ENCODE peak calls at places on chromosomes 3 and 15, in seven cellular contexts. C, L, I, K, U, T and R are unnamed samples.

GRCh38 chr15:22951031-22951380 is 29.2 kb downstream of the CYFIP1 start:
- DNase-seq in C (no peak), L (no peak), I (no peak), K (no peak), U (no peak), T (no peak), R (no peak)

GRCh38 chr15:101684384-101684783 is 32.2 kb upstream of the TM2D3 start:
- DNase-seq in C (peak; percentile 83), L (no peak), I (peak; percentile 43), K (no peak), U (no peak), T (no peak), R (no peak)

GRCh38 chr3:14491396-14492190 is 48.5 kb downstream of the GRIP2 start:
- DNase-seq in C (no peak), L (peak; percentile 65), I (no peak), K (no peak), U (peak; percentile 27), T (no peak), R (no peak)

GRCh38 chr3:106792716-106793115 is 584.5 kb upstream of the CCDC54 start:
- DNase-seq in C (no peak), L (no peak), I (no peak), K (no peak), U (no peak), T (no peak), R (no peak)

GRCh38 chr15:74238984-74239645 is 3.0 kb downstream of the CCDC33 start:
- DNase-seq in C (no peak), L (peak; percentile 55), I (no peak), K (no peak), U (no peak), T (no peak), R (no peak)

GRCh38 chr15:70063992-70064379 is 33.7 kb downstream of the TLE3 start:
- DNase-seq in C (no peak), L (no peak), I (no peak), K (no peak), U (no peak), T (no peak), R (no peak)

GRCh38 chr15:99017322-99017701 is 9.7 kb upstream of the PGPEP1L start:
- DNase-seq in C (no peak), L (no peak), I (no peak), K (no peak), U (no peak), T (no peak), R (no peak)

GRCh38 chr3:17233398-17233800 is 348.6 kb downstream of the PLCL2 start:
- DNase-seq in C (peak; percentile 77), L (no peak), I (peak; percentile 28), K (no peak), U (no peak), T (peak; percentile 25), R (no peak)

GRCh38 chr3:71062037-71062919 is 521.2 kb downstream of the FOXP1 start:
- DNase-seq in C (peak; percentile 49), L (no peak), I (no peak), K (no peak), U (no peak), T (no peak), R (no peak)

GRCh38 chr3:59247402-59247841 is 197.6 kb upstream of the CFAP20DC start:
- DNase-seq in C (no peak), L (peak; percentile 59), I (no peak), K (no peak), U (no peak), T (no peak), R (no peak)

GRCh38 chr3:125957674-125958510 is 11.1 kb upstream of the ROPN1B start:
- DNase-seq in C (no peak), L (no peak), I (no peak), K (no peak), U (no peak), T (no peak), R (no peak)

GRCh38 chr3:86921981-86922680 is 68.8 kb downstream of the VGLL3 start:
- DNase-seq in C (peak; percentile 37), L (no peak), I (peak; percentile 45), K (no peak), U (no peak), T (no peak), R (no peak)

GRCh38 chr3:42398080-42398479 is 12.3 kb downstream of the LYZL4 start:
- DNase-seq in C (no peak), L (no peak), I (no peak), K (no peak), U (no peak), T (no peak), R (no peak)

GRCh38 chr15:64895285-64896065 is 16.2 kb upstream of the ANKDD1A start:
- DNase-seq in C (peak; percentile 49), L (peak; percentile 53), I (peak; percentile 41), K (no peak), U (no peak), T (peak; percentile 47), R (no peak)

GRCh38 chr15:88791637-88792036 is 11.6 kb upstream of the ACAN start:
- DNase-seq in C (no peak), L (no peak), I (no peak), K (no peak), U (no peak), T (no peak), R (no peak)

GRCh38 chr3:8529197-8529637 is 27.6 kb downstream of the LMCD1 start:
- DNase-seq in C (peak; percentile 82), L (no peak), I (no peak), K (no peak), U (peak; percentile 40), T (no peak), R (no peak)

GRCh38 chr3:182349051-182349450 is 444.3 kb upstream of the ATP11B start:
- DNase-seq in C (no peak), L (no peak), I (no peak), K (no peak), U (no peak), T (no peak), R (no peak)

GRCh38 chr3:178182337-178182761 is 353.9 kb upstream of the KCNMB2 start:
- DNase-seq in C (no peak), L (no peak), I (no peak), K (no peak), U (no peak), T (no peak), R (no peak)

GRCh38 chr3:163490119-163490518 is 1588.2 kb downstream of the SI start:
- DNase-seq in C (peak; percentile 41), L (no peak), I (no peak), K (peak; percentile 53), U (no peak), T (peak; percentile 49), R (no peak)

GRCh38 chr3:67819447-67819846 is 165.0 kb upstream of the SUCLG2 start:
- DNase-seq in C (no peak), L (no peak), I (no peak), K (no peak), U (no peak), T (peak; percentile 40), R (no peak)
- TF ChIP-seq CTCF in C (no peak), L (peak; percentile 12), I (no peak), K (peak; percentile 51), U (no peak), T (no peak), R (no peak)

GRCh38 chr3:32243519-32243918 is 5.0 kb downstream of the CMTM8 start:
- DNase-seq in C (no peak), L (no peak), I (no peak), K (no peak), U (no peak), T (no peak), R (no peak)

GRCh38 chr3:32245200-32245599 is 6.7 kb downstream of the CMTM8 start:
- DNase-seq in C (no peak), L (no peak), I (no peak), K (no peak), U (no peak), T (no peak), R (no peak)

GRCh38 chr3:32249184-32249782 is 10.8 kb downstream of the CMTM8 start:
- DNase-seq in C (peak; percentile 96), L (no peak), I (peak; percentile 84), K (no peak), U (no peak), T (no peak), R (no peak)

GRCh38 chr3:32241100-32241499 is 2.6 kb downstream of the CMTM8 start:
- DNase-seq in C (no peak), L (no peak), I (no peak), K (no peak), U (no peak), T (no peak), R (no peak)

DNA sequence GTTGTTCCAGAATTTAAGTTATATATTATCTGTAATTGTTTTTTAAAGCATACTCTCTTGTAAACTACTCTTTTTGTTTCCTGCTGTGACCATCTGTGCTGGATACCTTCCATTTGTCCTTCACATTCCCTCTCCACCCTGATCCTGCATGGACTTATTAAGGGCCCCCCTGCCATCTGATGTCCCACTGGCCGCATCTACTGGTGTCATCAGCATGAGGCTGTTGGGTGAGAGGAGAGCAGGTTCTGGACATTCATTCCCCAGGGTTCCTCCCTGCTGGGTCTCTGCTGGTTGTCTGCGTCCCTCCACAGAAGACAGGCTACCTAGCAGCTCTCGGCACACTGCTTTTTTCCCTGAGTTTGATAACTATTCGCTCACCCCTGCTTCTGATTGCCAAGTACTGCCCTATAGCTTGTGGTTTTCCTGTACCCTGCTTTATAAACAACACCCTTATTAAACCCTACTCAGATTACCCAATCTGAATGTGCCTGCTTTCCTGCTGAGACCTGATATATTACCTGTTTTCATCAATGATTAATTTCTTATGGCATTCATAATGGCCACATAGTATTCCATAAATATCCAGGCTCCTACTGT is 7.7 kb downstream of the CMTM8 start:
- DNase-seq in C (no peak), L (no peak), I (no peak), K (no peak), U (no peak), T (no peak), R (peak; percentile 18)
- H3K4me3 ChIP-seq in C (no peak overlapping the region), L (no peak overlapping the region), I (no peak overlapping the region), K (no peak overlapping the region), U (no peak overlapping the region), T (no peak overlapping the region), R (no peak overlapping the region)

GRCh38 chr15:30905821-30906220 is 2.1 kb downstream of the FAN1 start:
- DNase-seq in C (no peak), L (no peak), I (no peak), K (no peak), U (no peak), T (peak; percentile 68), R (no peak)
- TF ChIP-seq CTCF in C (peak; percentile 6), L (peak; percentile 40), I (peak; percentile 26), K (no peak), U (no peak), T (peak; percentile 28), R (no peak)

DNA sequence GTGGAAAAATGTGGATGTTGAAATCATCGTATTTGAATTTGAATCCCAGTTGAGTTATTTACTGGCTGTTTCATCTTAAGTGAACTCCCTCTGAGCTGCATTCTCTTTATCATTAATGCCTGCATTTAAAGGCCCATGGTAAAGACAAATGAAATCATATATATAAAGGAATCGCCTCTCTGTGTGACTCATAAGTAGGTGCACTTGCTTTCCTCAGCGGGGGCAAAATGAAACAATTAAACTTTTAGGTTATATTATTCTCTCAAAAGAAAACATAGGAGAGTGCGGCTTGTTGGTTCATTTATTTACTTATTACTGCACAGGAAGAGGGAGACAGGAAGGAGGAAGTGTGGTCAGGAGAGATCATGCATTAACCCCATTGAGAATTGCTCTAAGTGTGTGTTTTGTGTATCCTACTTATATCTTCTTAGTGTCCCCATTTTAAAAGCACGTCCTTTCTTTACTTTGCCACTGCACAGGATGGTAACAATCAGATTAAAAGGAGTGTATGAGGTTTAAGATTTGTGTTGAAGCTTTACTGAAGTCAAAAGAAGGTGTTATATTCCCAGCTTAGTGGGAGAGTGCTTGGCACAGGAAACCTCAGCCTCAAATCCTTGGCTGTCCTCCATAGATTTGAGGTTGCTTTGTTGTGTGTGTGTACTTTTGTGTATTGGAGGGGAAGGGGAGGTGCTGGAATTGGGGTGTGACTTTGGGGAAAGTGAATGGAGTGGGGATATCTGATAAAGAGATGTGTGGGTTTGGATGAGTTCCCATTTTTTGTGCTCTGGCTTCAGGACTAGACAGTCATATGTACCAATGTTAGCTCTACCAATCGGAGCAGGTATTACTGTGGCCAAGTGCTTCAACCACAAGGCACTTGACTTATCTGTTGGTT is 595.8 kb upstream of the NR2F2 start:
- DNase-seq in C (no peak), L (no peak), I (no peak), K (no peak), U (no peak), T (no peak), R (no peak)
- H3K4me3 ChIP-seq in C (no peak overlapping the region), L (no peak overlapping the region), I (no peak overlapping the region), K (no peak overlapping the region), U (no peak overlapping the region), T (no peak overlapping the region), R (no peak overlapping the region)